ENCODE peak calls at places on chromosomes 6 and 20, in four cellular contexts. One of them, this sample, is unnamed.

GRCh38 chr20:53292347-53292746 is 301.3 kb downstream of the ZNF217 start:
- DNase-seq in AG09309: no peak
- DNase-seq in spleen: no peak
- DNase-seq in epithelial cell of esophagus: no peak
- DNase-seq in this sample: no peak

GRCh38 chr6:34246563-34247391 is 2.0 kb downstream of the SMIM29 start:
- DNase-seq in AG09309: no peak
- DNase-seq in spleen: peak
- DNase-seq in epithelial cell of esophagus: peak
- DNase-seq in this sample: peak

GRCh38 chr6:3871511-3871910 is 22.3 kb downstream of the FAM50B start:
- DNase-seq in AG09309: no peak
- DNase-seq in spleen: no peak
- DNase-seq in epithelial cell of esophagus: no peak
- DNase-seq in this sample: no peak

GRCh38 chr6:75402296-75402695 is 91.3 kb downstream of the FILIP1 start:
- DNase-seq in AG09309: no peak
- DNase-seq in spleen: no peak
- DNase-seq in epithelial cell of esophagus: peak
- DNase-seq in this sample: peak

GRCh38 chr6:40343887-40344565 is 243.1 kb downstream of the LRFN2 start:
- DNase-seq in AG09309: no peak
- DNase-seq in spleen: no peak
- DNase-seq in epithelial cell of esophagus: no peak
- DNase-seq in this sample: no peak

GRCh38 chr20:59210186-59210585 is 46.6 kb downstream of the ZNF831 start:
- DNase-seq in AG09309: no peak
- DNase-seq in spleen: no peak
- DNase-seq in epithelial cell of esophagus: no peak
- DNase-seq in this sample: no peak

GRCh38 chr6:88266126-88266525 is 100.0 kb upstream of the CNR1 start:
- DNase-seq in AG09309: no peak
- DNase-seq in spleen: no peak
- DNase-seq in epithelial cell of esophagus: no peak
- DNase-seq in this sample: no peak

GRCh38 chr6:22362361-22362760 is 65.5 kb upstream of the PRL start:
- DNase-seq in AG09309: no peak
- DNase-seq in spleen: no peak
- DNase-seq in epithelial cell of esophagus: peak
- DNase-seq in this sample: no peak

GRCh38 chr6:43670623-43670986 is 17.0 kb downstream of the MRPS18A start:
- DNase-seq in AG09309: no peak
- DNase-seq in spleen: no peak
- DNase-seq in epithelial cell of esophagus: no peak
- DNase-seq in this sample: no peak

GRCh38 chr6:31829633-31830492 is 2.3 kb downstream of the HSPA1B start:
- DNase-seq in AG09309: no peak
- DNase-seq in spleen: peak
- DNase-seq in epithelial cell of esophagus: peak
- DNase-seq in this sample: peak

GRCh38 chr6:168355716-168356522 is 36.3 kb upstream of the DACT2 start:
- DNase-seq in AG09309: no peak
- DNase-seq in spleen: no peak
- DNase-seq in epithelial cell of esophagus: no peak
- DNase-seq in this sample: peak

GRCh38 chr6:4128748-4129147 is 6.6 kb downstream of the ECI2 start:
- DNase-seq in AG09309: no peak
- DNase-seq in spleen: no peak
- DNase-seq in epithelial cell of esophagus: no peak
- DNase-seq in this sample: no peak

GRCh38 chr6:163337958-163338357 is 76.6 kb upstream of the QKI start:
- DNase-seq in AG09309: no peak
- DNase-seq in spleen: no peak
- DNase-seq in epithelial cell of esophagus: peak
- DNase-seq in this sample: peak

GRCh38 chr6:134626131-134626530 is 308.2 kb upstream of the SGK1 start:
- DNase-seq in AG09309: no peak
- DNase-seq in spleen: no peak
- DNase-seq in epithelial cell of esophagus: no peak
- DNase-seq in this sample: no peak

GRCh38 chr6:2725999-2726567 is 24.6 kb downstream of the MYLK4 start:
- DNase-seq in AG09309: no peak
- DNase-seq in spleen: no peak
- DNase-seq in epithelial cell of esophagus: no peak
- DNase-seq in this sample: no peak

GRCh38 chr6:26543953-26544352 is 5.8 kb downstream of the HMGN4 start:
- DNase-seq in AG09309: no peak
- DNase-seq in spleen: no peak
- DNase-seq in epithelial cell of esophagus: peak
- DNase-seq in this sample: peak

GRCh38 chr6:136887899-136888298 is 34.2 kb upstream of the SLC35D3 start:
- DNase-seq in AG09309: no peak
- DNase-seq in spleen: no peak
- DNase-seq in epithelial cell of esophagus: no peak
- DNase-seq in this sample: no peak

GRCh38 chr6:1872649-1873131 is 263.0 kb downstream of the FOXC1 start:
- DNase-seq in AG09309: no peak
- DNase-seq in spleen: no peak
- DNase-seq in epithelial cell of esophagus: peak
- DNase-seq in this sample: peak

GRCh38 chr6:136749359-136749758 is 42.9 kb downstream of the MAP3K5 start:
- DNase-seq in AG09309: no peak
- DNase-seq in spleen: no peak
- DNase-seq in epithelial cell of esophagus: no peak
- DNase-seq in this sample: no peak

GRCh38 chr6:110703906-110704594 is 111.2 kb downstream of the CDK19 start:
- DNase-seq in AG09309: no peak
- DNase-seq in spleen: no peak
- DNase-seq in epithelial cell of esophagus: peak
- DNase-seq in this sample: peak

GRCh38 chr20:44405246-44405645 is 49.7 kb downstream of the HNF4A start:
- DNase-seq in AG09309: no peak
- DNase-seq in spleen: no peak
- DNase-seq in epithelial cell of esophagus: no peak
- DNase-seq in this sample: no peak

GRCh38 chr6:136880748-136881460 is 41.2 kb upstream of the SLC35D3 start:
- DNase-seq in AG09309: no peak
- DNase-seq in spleen: no peak
- DNase-seq in epithelial cell of esophagus: no peak
- DNase-seq in this sample: no peak

GRCh38 chr6:100300221-100300736 is 164.4 kb downstream of the SIM1 start:
- DNase-seq in AG09309: peak
- DNase-seq in spleen: no peak
- DNase-seq in epithelial cell of esophagus: peak
- DNase-seq in this sample: peak

GRCh38 chr6:144922120-144922722 is 637.1 kb downstream of the UTRN start:
- DNase-seq in AG09309: peak
- DNase-seq in spleen: no peak
- DNase-seq in epithelial cell of esophagus: no peak
- DNase-seq in this sample: peak
- TF ChIP-seq CTCF in AG09309: no peak
- TF ChIP-seq CTCF in spleen: no peak
- TF ChIP-seq CTCF in epithelial cell of esophagus: no peak
- TF ChIP-seq CTCF in this sample: no peak

DNA sequence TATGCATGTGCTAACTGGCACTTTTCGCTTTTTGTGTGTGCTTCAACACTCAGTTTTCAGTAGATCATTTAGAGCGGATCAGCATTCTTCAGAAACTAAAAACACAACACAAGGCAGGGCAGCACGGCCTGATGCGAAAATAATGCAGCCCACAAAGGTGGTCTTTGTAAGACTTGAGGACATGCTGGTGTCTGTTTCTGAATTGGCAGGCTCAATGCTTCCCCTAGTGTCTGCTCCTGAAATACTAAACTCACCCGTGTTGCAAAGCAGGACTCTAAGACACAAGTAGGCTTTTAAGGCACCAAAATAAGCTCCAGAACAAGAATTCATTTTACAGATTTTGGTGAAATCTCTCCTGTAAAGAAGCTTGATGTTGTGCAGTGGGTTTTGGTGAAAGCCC is 676.5 kb downstream of the TENT5A start:
- DNase-seq in AG09309: no peak
- DNase-seq in spleen: no peak
- DNase-seq in epithelial cell of esophagus: peak
- DNase-seq in this sample: peak
- TF ChIP-seq CTCF in AG09309: peak
- TF ChIP-seq CTCF in spleen: no peak
- TF ChIP-seq CTCF in epithelial cell of esophagus: peak
- TF ChIP-seq CTCF in this sample: peak

GRCh38 chr20:16748058-16748457 is at the start of gene OTOR:
- DNase-seq in AG09309: no peak
- DNase-seq in spleen: no peak
- DNase-seq in epithelial cell of esophagus: no peak
- DNase-seq in this sample: no peak

GRCh38 chr20:16749573-16749972 is 1.4 kb downstream of the OTOR start:
- DNase-seq in AG09309: no peak
- DNase-seq in spleen: no peak
- DNase-seq in epithelial cell of esophagus: no peak
- DNase-seq in this sample: no peak

GRCh38 chr20:16752901-16753300 is 4.7 kb downstream of the OTOR start:
- DNase-seq in AG09309: no peak
- DNase-seq in spleen: no peak
- DNase-seq in epithelial cell of esophagus: no peak
- DNase-seq in this sample: no peak

GRCh38 chr20:16752082-16752481 is 3.9 kb downstream of the OTOR start:
- DNase-seq in AG09309: no peak
- DNase-seq in spleen: no peak
- DNase-seq in epithelial cell of esophagus: no peak
- DNase-seq in this sample: no peak

GRCh38 chr20:16747291-16747811 is 807 bp upstream of the OTOR start:
- DNase-seq in AG09309: no peak
- DNase-seq in spleen: no peak
- DNase-seq in epithelial cell of esophagus: no peak
- DNase-seq in this sample: no peak
- TF ChIP-seq CTCF in AG09309: no peak
- TF ChIP-seq CTCF in spleen: no peak
- TF ChIP-seq CTCF in epithelial cell of esophagus: peak
- TF ChIP-seq CTCF in this sample: no peak

GRCh38 chr6:72624557-72625160 is 2.8 kb downstream of the KCNQ5 start:
- DNase-seq in AG09309: no peak
- DNase-seq in spleen: no peak
- DNase-seq in epithelial cell of esophagus: peak
- DNase-seq in this sample: peak
- TF ChIP-seq CTCF in AG09309: peak
- TF ChIP-seq CTCF in spleen: peak
- TF ChIP-seq CTCF in epithelial cell of esophagus: peak
- TF ChIP-seq CTCF in this sample: peak

GRCh38 chr20:3753098-3753497 is 14.5 kb downstream of the ADISSP start:
- DNase-seq in AG09309: peak
- DNase-seq in spleen: no peak
- DNase-seq in epithelial cell of esophagus: peak
- DNase-seq in this sample: peak
- TF ChIP-seq CTCF in AG09309: peak
- TF ChIP-seq CTCF in spleen: peak
- TF ChIP-seq CTCF in epithelial cell of esophagus: peak
- TF ChIP-seq CTCF in this sample: peak

GRCh38 chr20:38043512-38044300 is 10.2 kb downstream of the RPRD1B start:
- DNase-seq in AG09309: peak
- DNase-seq in spleen: no peak
- DNase-seq in epithelial cell of esophagus: peak
- DNase-seq in this sample: peak
- TF ChIP-seq CTCF in AG09309: peak
- TF ChIP-seq CTCF in spleen: no peak
- TF ChIP-seq CTCF in epithelial cell of esophagus: peak
- TF ChIP-seq CTCF in this sample: no peak

GRCh38 chr20:22055981-22056380 is 350.5 kb downstream of the PAX1 start:
- DNase-seq in AG09309: no peak
- DNase-seq in spleen: no peak
- DNase-seq in epithelial cell of esophagus: no peak
- DNase-seq in this sample: no peak
- TF ChIP-seq CTCF in AG09309: no peak
- TF ChIP-seq CTCF in spleen: no peak
- TF ChIP-seq CTCF in epithelial cell of esophagus: no peak
- TF ChIP-seq CTCF in this sample: no peak

GRCh38 chr6:36605102-36605501 is 10.9 kb downstream of the SRSF3 start:
- DNase-seq in AG09309: no peak
- DNase-seq in spleen: peak
- DNase-seq in epithelial cell of esophagus: no peak
- DNase-seq in this sample: no peak

GRCh38 chr6:36607782-36608386 is 13.7 kb downstream of the SRSF3 start:
- DNase-seq in AG09309: no peak
- DNase-seq in spleen: peak
- DNase-seq in epithelial cell of esophagus: peak
- DNase-seq in this sample: peak

GRCh38 chr6:36603222-36604089 is 9.3 kb downstream of the SRSF3 start:
- DNase-seq in AG09309: no peak
- DNase-seq in spleen: no peak
- DNase-seq in epithelial cell of esophagus: no peak
- DNase-seq in this sample: no peak

GRCh38 chr6:36604090-36605060 is 10.2 kb downstream of the SRSF3 start:
- DNase-seq in AG09309: no peak
- DNase-seq in spleen: no peak
- DNase-seq in epithelial cell of esophagus: no peak
- DNase-seq in this sample: no peak

GRCh38 chr6:36605560-36606391 is 11.6 kb downstream of the SRSF3 start:
- DNase-seq in AG09309: no peak
- DNase-seq in spleen: no peak
- DNase-seq in epithelial cell of esophagus: no peak
- DNase-seq in this sample: no peak
- TF ChIP-seq CTCF in AG09309: peak
- TF ChIP-seq CTCF in spleen: no peak
- TF ChIP-seq CTCF in epithelial cell of esophagus: peak
- TF ChIP-seq CTCF in this sample: no peak

DNA sequence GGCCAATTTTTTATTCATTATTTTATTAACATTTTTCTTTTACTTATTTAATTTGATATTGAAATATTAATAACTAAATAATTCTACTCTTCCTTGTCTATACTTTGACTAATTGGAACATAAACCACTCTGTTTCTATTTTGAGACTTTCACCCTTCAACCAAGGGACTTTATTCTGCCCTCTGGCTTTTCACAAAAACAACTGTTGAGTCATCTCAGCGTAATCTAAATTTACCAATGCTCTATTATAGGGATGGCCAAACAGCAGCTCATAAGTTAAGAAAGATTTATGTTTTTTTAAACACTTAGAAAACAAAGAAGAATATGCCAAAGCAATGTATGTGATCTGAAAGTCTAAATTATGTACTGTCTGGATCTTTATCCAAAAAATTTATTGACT is 46.7 kb downstream of the DOP1A start:
- DNase-seq in AG09309: no peak
- DNase-seq in spleen: no peak
- DNase-seq in epithelial cell of esophagus: peak
- DNase-seq in this sample: peak
- TF ChIP-seq CTCF in AG09309: no peak
- TF ChIP-seq CTCF in spleen: no peak
- TF ChIP-seq CTCF in epithelial cell of esophagus: no peak
- TF ChIP-seq CTCF in this sample: no peak

This sample was measured in MCF 10A.